ENCODE peak calls at places on chromosomes 1 and 21, in nine cellular contexts. D is adrenal gland, I is body of pancreas, Q is Peyer's patch, G is upper lobe of left lung, M is A549, O is stomach, E is K562, X is esophagus muscularis mucosa. L is an unnamed sample.

GRCh38 chr1:32215629-32216505 is 6.3 kb downstream of the TMEM234 start:
- DNase-seq in D (peak), I (peak), Q (peak), G (no peak), M (peak), O (peak), E (peak), X (no peak), L (no peak)

GRCh38 chr1:235932090-235932510 is 65.4 kb upstream of the LYST start:
- DNase-seq in D (no peak), I (no peak), Q (no peak), G (no peak), M (no peak), O (peak), E (no peak), X (no peak), L (no peak)

GRCh38 chr21:16046625-16047340 is 317.0 kb downstream of the USP25 start:
- DNase-seq in D (no peak), I (no peak), Q (no peak), G (no peak), M (no peak), O (no peak), E (no peak), X (no peak), L (no peak)

GRCh38 chr1:204558467-204558866 is 42.3 kb downstream of the MDM4 start:
- DNase-seq in D (no peak), I (no peak), Q (no peak), G (no peak), M (no peak), O (no peak), E (no peak), X (no peak), L (no peak)

GRCh38 chr1:222865718-222866117 is 50.9 kb downstream of the DISP1 start:
- DNase-seq in D (no peak), I (no peak), Q (no peak), G (no peak), M (no peak), O (no peak), E (no peak), X (no peak), L (no peak)

GRCh38 chr1:1381294-1381693 is 6.3 kb upstream of the AURKAIP1 start:
- DNase-seq in D (no peak), I (no peak), Q (no peak), G (no peak), M (no peak), O (no peak), E (no peak), X (no peak), L (no peak)

GRCh38 chr1:168469690-168470089 is 74.1 kb downstream of the XCL2 start:
- DNase-seq in D (peak), I (peak), Q (no peak), G (no peak), M (no peak), O (peak), E (peak), X (no peak), L (no peak)

GRCh38 chr1:172742599-172743500 is 83.9 kb downstream of the FASLG start:
- DNase-seq in D (no peak), I (no peak), Q (no peak), G (no peak), M (peak), O (no peak), E (peak), X (no peak), L (no peak)

DNA sequence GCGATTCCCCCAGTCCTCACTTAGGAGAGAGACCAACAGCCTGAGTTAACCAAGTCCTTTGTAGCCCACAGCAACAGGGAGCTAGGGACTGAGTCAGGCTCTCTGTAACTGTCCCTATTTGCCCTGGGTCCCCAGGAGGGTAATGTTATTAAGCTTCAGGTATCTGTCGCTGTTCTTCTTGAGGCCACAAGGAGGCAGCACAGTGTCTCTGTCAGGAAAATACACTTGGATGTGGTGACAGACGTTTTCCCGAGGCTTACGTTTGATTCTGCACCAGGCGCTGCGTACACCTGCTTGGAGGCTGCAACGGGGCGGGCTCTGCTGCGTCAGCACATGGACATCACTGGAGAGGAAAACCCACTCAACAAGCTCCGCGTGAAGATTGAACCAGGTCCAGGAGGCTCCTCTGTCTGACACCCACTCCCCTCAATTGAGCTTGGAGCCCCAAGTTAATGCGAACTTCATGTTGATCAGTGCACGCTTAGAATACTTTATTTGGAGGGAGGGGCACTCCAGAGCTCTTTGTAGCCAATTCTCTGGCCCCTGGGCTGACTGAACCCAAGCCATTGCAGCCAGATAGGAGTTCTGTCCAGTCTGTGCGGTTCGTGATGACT is 10.7 kb upstream of the ELF3 start:
- DNase-seq in D (peak), I (peak), Q (peak), G (no peak), M (peak), O (peak), E (peak), X (no peak), L (no peak)
- TF ChIP-seq CTCF in D (peak), I (peak), Q (peak), G (peak), M (peak), O (peak), E (peak), X (peak), L (peak)

DNA sequence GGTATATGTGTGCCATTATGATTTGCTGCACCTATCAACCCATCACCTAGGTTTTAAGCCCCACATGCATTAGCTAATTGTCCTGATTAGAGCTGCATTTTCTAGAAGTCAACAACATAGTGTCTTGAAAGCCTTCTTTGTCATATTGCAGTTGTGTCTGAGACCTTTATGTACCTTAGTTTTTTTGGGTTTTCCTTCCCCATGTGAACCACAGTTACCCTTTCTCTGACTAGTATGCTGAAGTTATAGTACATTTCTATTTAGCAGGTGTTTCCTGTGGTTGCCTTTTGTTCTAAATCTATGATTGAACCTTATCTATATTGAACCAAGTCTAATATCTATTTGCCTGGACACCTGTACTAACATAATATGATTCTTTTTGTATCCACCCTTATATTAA is 135.6 kb downstream of the ST6GALNAC3 start:
- DNase-seq in D (no peak), I (no peak), Q (no peak), G (no peak), M (no peak), O (no peak), E (no peak), X (no peak), L (no peak)
- H3K27ac ChIP-seq in D (no peak), I (no peak), Q (no peak), G (no peak), M (no peak), O (no peak), E (no peak), X (no peak), L (no peak)

GRCh38 chr1:16184557-16185303 is 27.7 kb downstream of the ARHGEF19 start:
- DNase-seq in D (no peak), I (no peak), Q (no peak), G (no peak), M (no peak), O (no peak), E (no peak), X (no peak), L (no peak)
- TF ChIP-seq POLR2A in D (no peak), I (no peak), Q (no peak), G (no peak), M (no peak), O (no peak), E (no peak), X (no peak), L (no peak)

DNA sequence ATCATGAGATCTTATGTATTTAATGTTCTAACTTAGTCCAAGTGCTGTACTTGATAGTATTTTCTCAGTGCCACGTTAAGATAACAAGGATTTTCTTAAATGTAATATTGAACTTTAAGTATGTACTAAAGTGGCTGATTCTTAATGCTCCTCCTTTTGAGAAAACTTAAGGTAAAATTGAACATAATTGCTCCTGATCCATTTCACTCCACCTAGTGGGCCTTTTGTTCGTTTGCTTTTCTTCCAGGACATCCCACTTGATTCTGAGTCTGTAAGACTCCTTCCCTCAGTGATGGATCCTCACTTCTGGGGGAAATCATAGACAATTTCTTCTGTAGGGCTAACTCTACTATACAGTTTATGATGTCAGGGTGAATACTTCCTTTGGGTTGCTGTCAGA is 173.1 kb downstream of the LMO4 start:
- DNase-seq in D (no peak), I (no peak), Q (no peak), G (no peak), M (peak), O (no peak), E (no peak), X (no peak), L (no peak)
- TF ChIP-seq CTCF in D (no peak), I (no peak), Q (no peak), G (no peak), M (no peak), O (no peak), E (peak), X (no peak), L (no peak)

DNA sequence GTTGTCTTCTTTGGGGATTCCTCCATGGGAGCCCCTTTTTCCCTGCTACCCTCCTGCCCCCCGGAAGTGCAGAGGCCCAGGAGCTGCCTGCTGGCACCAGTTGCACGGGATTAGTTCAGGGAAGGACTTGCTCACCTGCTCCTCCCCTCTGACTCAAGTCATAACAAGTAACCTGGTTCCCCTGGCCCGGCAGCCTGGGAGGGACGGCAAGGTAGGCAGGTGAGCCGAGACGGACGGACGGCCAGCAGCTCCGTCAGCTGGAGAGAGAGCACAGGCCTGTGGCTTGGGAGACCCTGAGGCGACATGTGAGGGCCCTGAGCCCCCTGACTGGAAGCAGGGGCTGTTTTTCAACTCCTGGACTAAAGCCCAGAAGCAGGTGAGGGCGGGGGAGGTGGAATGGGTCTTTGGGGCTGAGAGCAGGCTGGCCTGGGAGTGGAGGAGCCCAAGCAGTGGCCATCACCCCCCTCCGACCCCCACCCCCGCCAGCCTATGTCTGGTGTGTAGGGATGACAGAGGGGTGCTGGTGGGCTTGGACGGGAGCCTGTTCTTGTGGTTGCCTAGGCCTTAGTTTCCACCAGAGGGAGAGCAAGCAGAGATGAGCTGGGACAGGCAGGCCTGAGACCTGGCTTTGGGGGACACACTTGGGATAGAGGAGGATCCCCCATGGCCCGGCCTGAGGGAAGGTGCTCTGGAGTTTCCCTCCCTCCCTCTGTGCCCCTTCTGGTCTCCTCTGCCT is at the start of gene INAVA:
- DNase-seq in D (no peak), I (peak), Q (peak), G (peak), M (peak), O (peak), E (no peak), X (no peak), L (no peak)
- H3K27ac ChIP-seq in D (no peak), I (peak), Q (peak), G (peak), M (peak), O (peak), E (no peak), X (no peak), L (peak)

GRCh38 chr1:247210386-247211117 is 38.7 kb upstream of the ZNF124 start:
- DNase-seq in D (peak), I (peak), Q (peak), G (peak), M (peak), O (peak), E (peak), X (peak), L (no peak)
- TF ChIP-seq POLR2A in D (peak), I (peak), Q (peak), G (peak), M (peak), O (peak), E (peak), X (no peak), L (peak)

GRCh38 chr1:232880354-232880753 is 70.1 kb upstream of the NTPCR start:
- DNase-seq in D (peak), I (peak), Q (peak), G (no peak), M (peak), O (peak), E (peak), X (no peak), L (no peak)
- TF ChIP-seq CTCF in D (peak), I (peak), Q (no peak), G (peak), M (peak), O (peak), E (peak), X (peak), L (no peak)